ENCODE peak calls at places on chromosomes 7 and 10, in ten cellular contexts. One of them, this sample, is unnamed.

GRCh38 chr7:102044984-102045673 is 227.7 kb downstream of the CUX1 start:
- DNase-seq in NCI-H2107: peak
- DNase-seq in mesendoderm: no peak
- DNase-seq in coronary artery: no peak
- DNase-seq in fibroblast of the conjunctiva: peak
- DNase-seq in stomach: peak
- DNase-seq in RCC 7860: peak
- DNase-seq in fibroblast of the aortic adventitia: peak
- DNase-seq in activated CD4-positive, alpha-beta T cell treated with anti-CD3 and anti-CD28 coated beads, Interleukin-2, amount 10 ng/mL, durations not matched to agents 7 days and 5 days: no peak
- DNase-seq in AG08396: peak
- DNase-seq in this sample: peak

GRCh38 chr7:40200791-40201190 is 66.0 kb downstream of the SUGCT start:
- DNase-seq in NCI-H2107: no peak
- DNase-seq in mesendoderm: no peak
- DNase-seq in coronary artery: no peak
- DNase-seq in fibroblast of the conjunctiva: peak
- DNase-seq in stomach: no peak
- DNase-seq in RCC 7860: no peak
- DNase-seq in fibroblast of the aortic adventitia: peak
- DNase-seq in activated CD4-positive, alpha-beta T cell treated with anti-CD3 and anti-CD28 coated beads, Interleukin-2, amount 10 ng/mL, durations not matched to agents 7 days and 5 days: no peak
- DNase-seq in AG08396: peak
- DNase-seq in this sample: no peak

GRCh38 chr7:95435422-95435780 is 573 bp upstream of the PON2 start:
- DNase-seq in NCI-H2107: no peak
- DNase-seq in mesendoderm: no peak
- DNase-seq in coronary artery: no peak
- DNase-seq in fibroblast of the conjunctiva: no peak
- DNase-seq in stomach: no peak
- DNase-seq in RCC 7860: no peak
- DNase-seq in fibroblast of the aortic adventitia: no peak
- DNase-seq in activated CD4-positive, alpha-beta T cell treated with anti-CD3 and anti-CD28 coated beads, Interleukin-2, amount 10 ng/mL, durations not matched to agents 7 days and 5 days: no peak
- DNase-seq in AG08396: no peak
- DNase-seq in this sample: no peak

GRCh38 chr10:45660876-45661411 is 11.6 kb downstream of the ZFAND4 start:
- DNase-seq in NCI-H2107: no peak
- DNase-seq in mesendoderm: peak
- DNase-seq in coronary artery: no peak
- DNase-seq in fibroblast of the conjunctiva: no peak
- DNase-seq in stomach: no peak
- DNase-seq in RCC 7860: no peak
- DNase-seq in fibroblast of the aortic adventitia: no peak
- DNase-seq in activated CD4-positive, alpha-beta T cell treated with anti-CD3 and anti-CD28 coated beads, Interleukin-2, amount 10 ng/mL, durations not matched to agents 7 days and 5 days: no peak
- DNase-seq in AG08396: no peak
- DNase-seq in this sample: no peak

GRCh38 chr7:12458520-12459131 is 55.0 kb upstream of the VWDE start:
- DNase-seq in NCI-H2107: peak
- DNase-seq in mesendoderm: peak
- DNase-seq in coronary artery: no peak
- DNase-seq in fibroblast of the conjunctiva: peak
- DNase-seq in stomach: no peak
- DNase-seq in RCC 7860: peak
- DNase-seq in fibroblast of the aortic adventitia: peak
- DNase-seq in activated CD4-positive, alpha-beta T cell treated with anti-CD3 and anti-CD28 coated beads, Interleukin-2, amount 10 ng/mL, durations not matched to agents 7 days and 5 days: peak
- DNase-seq in AG08396: peak
- DNase-seq in this sample: peak

GRCh38 chr7:127988743-127989142 is 42.5 kb downstream of the LRRC4 start:
- DNase-seq in NCI-H2107: no peak
- DNase-seq in mesendoderm: no peak
- DNase-seq in coronary artery: no peak
- DNase-seq in fibroblast of the conjunctiva: no peak
- DNase-seq in stomach: no peak
- DNase-seq in RCC 7860: no peak
- DNase-seq in fibroblast of the aortic adventitia: no peak
- DNase-seq in activated CD4-positive, alpha-beta T cell treated with anti-CD3 and anti-CD28 coated beads, Interleukin-2, amount 10 ng/mL, durations not matched to agents 7 days and 5 days: no peak
- DNase-seq in AG08396: no peak
- DNase-seq in this sample: no peak

GRCh38 chr10:113539789-113540188 is 13.1 kb upstream of the HABP2 start:
- DNase-seq in NCI-H2107: no peak
- DNase-seq in mesendoderm: no peak
- DNase-seq in coronary artery: no peak
- DNase-seq in fibroblast of the conjunctiva: no peak
- DNase-seq in stomach: no peak
- DNase-seq in RCC 7860: peak
- DNase-seq in fibroblast of the aortic adventitia: peak
- DNase-seq in activated CD4-positive, alpha-beta T cell treated with anti-CD3 and anti-CD28 coated beads, Interleukin-2, amount 10 ng/mL, durations not matched to agents 7 days and 5 days: no peak
- DNase-seq in AG08396: peak
- DNase-seq in this sample: peak

GRCh38 chr10:101030492-101031127 is 319 bp downstream of the PDZD7 start:
- DNase-seq in NCI-H2107: no peak
- DNase-seq in mesendoderm: peak
- DNase-seq in coronary artery: no peak
- DNase-seq in fibroblast of the conjunctiva: no peak
- DNase-seq in stomach: no peak
- DNase-seq in RCC 7860: no peak
- DNase-seq in fibroblast of the aortic adventitia: no peak
- DNase-seq in activated CD4-positive, alpha-beta T cell treated with anti-CD3 and anti-CD28 coated beads, Interleukin-2, amount 10 ng/mL, durations not matched to agents 7 days and 5 days: no peak
- DNase-seq in AG08396: no peak
- DNase-seq in this sample: no peak

GRCh38 chr10:62011558-62011957 is 110.1 kb downstream of the ARID5B start:
- DNase-seq in NCI-H2107: no peak
- DNase-seq in mesendoderm: no peak
- DNase-seq in coronary artery: no peak
- DNase-seq in fibroblast of the conjunctiva: no peak
- DNase-seq in stomach: peak
- DNase-seq in RCC 7860: no peak
- DNase-seq in fibroblast of the aortic adventitia: no peak
- DNase-seq in activated CD4-positive, alpha-beta T cell treated with anti-CD3 and anti-CD28 coated beads, Interleukin-2, amount 10 ng/mL, durations not matched to agents 7 days and 5 days: no peak
- DNase-seq in AG08396: no peak
- DNase-seq in this sample: no peak

GRCh38 chr10:104122273-104123107 is 519 bp downstream of the SFR1 start:
- DNase-seq in NCI-H2107: no peak
- DNase-seq in mesendoderm: no peak
- DNase-seq in coronary artery: no peak
- DNase-seq in fibroblast of the conjunctiva: no peak
- DNase-seq in stomach: no peak
- DNase-seq in RCC 7860: no peak
- DNase-seq in fibroblast of the aortic adventitia: no peak
- DNase-seq in activated CD4-positive, alpha-beta T cell treated with anti-CD3 and anti-CD28 coated beads, Interleukin-2, amount 10 ng/mL, durations not matched to agents 7 days and 5 days: no peak
- DNase-seq in AG08396: peak
- DNase-seq in this sample: no peak

GRCh38 chr7:141979611-141980010 is 6.0 kb upstream of the TAS2R38 start:
- DNase-seq in NCI-H2107: no peak
- DNase-seq in mesendoderm: no peak
- DNase-seq in coronary artery: no peak
- DNase-seq in fibroblast of the conjunctiva: no peak
- DNase-seq in stomach: no peak
- DNase-seq in RCC 7860: no peak
- DNase-seq in fibroblast of the aortic adventitia: no peak
- DNase-seq in activated CD4-positive, alpha-beta T cell treated with anti-CD3 and anti-CD28 coated beads, Interleukin-2, amount 10 ng/mL, durations not matched to agents 7 days and 5 days: no peak
- DNase-seq in AG08396: no peak
- DNase-seq in this sample: no peak

GRCh38 chr10:119670717-119671116 is 19.5 kb downstream of the BAG3 start:
- DNase-seq in NCI-H2107: no peak
- DNase-seq in mesendoderm: no peak
- DNase-seq in coronary artery: no peak
- DNase-seq in fibroblast of the conjunctiva: no peak
- DNase-seq in stomach: no peak
- DNase-seq in RCC 7860: peak
- DNase-seq in fibroblast of the aortic adventitia: peak
- DNase-seq in activated CD4-positive, alpha-beta T cell treated with anti-CD3 and anti-CD28 coated beads, Interleukin-2, amount 10 ng/mL, durations not matched to agents 7 days and 5 days: no peak
- DNase-seq in AG08396: peak
- DNase-seq in this sample: no peak

GRCh38 chr7:28554791-28555471 is 142.6 kb downstream of the CREB5 start:
- DNase-seq in NCI-H2107: no peak
- DNase-seq in mesendoderm: no peak
- DNase-seq in coronary artery: no peak
- DNase-seq in fibroblast of the conjunctiva: no peak
- DNase-seq in stomach: no peak
- DNase-seq in RCC 7860: no peak
- DNase-seq in fibroblast of the aortic adventitia: no peak
- DNase-seq in activated CD4-positive, alpha-beta T cell treated with anti-CD3 and anti-CD28 coated beads, Interleukin-2, amount 10 ng/mL, durations not matched to agents 7 days and 5 days: no peak
- DNase-seq in AG08396: no peak
- DNase-seq in this sample: no peak

GRCh38 chr10:77308084-77308732 is 329.4 kb downstream of the KCNMA1 start:
- DNase-seq in NCI-H2107: no peak
- DNase-seq in mesendoderm: no peak
- DNase-seq in coronary artery: no peak
- DNase-seq in fibroblast of the conjunctiva: no peak
- DNase-seq in stomach: no peak
- DNase-seq in RCC 7860: no peak
- DNase-seq in fibroblast of the aortic adventitia: no peak
- DNase-seq in activated CD4-positive, alpha-beta T cell treated with anti-CD3 and anti-CD28 coated beads, Interleukin-2, amount 10 ng/mL, durations not matched to agents 7 days and 5 days: no peak
- DNase-seq in AG08396: no peak
- DNase-seq in this sample: no peak

GRCh38 chr10:31619410-31620095 is 300.5 kb downstream of the ZEB1 start:
- DNase-seq in NCI-H2107: no peak
- DNase-seq in mesendoderm: no peak
- DNase-seq in coronary artery: peak
- DNase-seq in fibroblast of the conjunctiva: no peak
- DNase-seq in stomach: no peak
- DNase-seq in RCC 7860: no peak
- DNase-seq in fibroblast of the aortic adventitia: no peak
- DNase-seq in activated CD4-positive, alpha-beta T cell treated with anti-CD3 and anti-CD28 coated beads, Interleukin-2, amount 10 ng/mL, durations not matched to agents 7 days and 5 days: no peak
- DNase-seq in AG08396: no peak
- DNase-seq in this sample: no peak

GRCh38 chr10:49600046-49600445 is 10.1 kb upstream of the SLC18A3 start:
- DNase-seq in NCI-H2107: no peak
- DNase-seq in mesendoderm: no peak
- DNase-seq in coronary artery: no peak
- DNase-seq in fibroblast of the conjunctiva: no peak
- DNase-seq in stomach: no peak
- DNase-seq in RCC 7860: no peak
- DNase-seq in fibroblast of the aortic adventitia: no peak
- DNase-seq in activated CD4-positive, alpha-beta T cell treated with anti-CD3 and anti-CD28 coated beads, Interleukin-2, amount 10 ng/mL, durations not matched to agents 7 days and 5 days: no peak
- DNase-seq in AG08396: peak
- DNase-seq in this sample: no peak

GRCh38 chr7:76403780-76404494 is 5.6 kb downstream of the SSC4D start:
- DNase-seq in NCI-H2107: no peak
- DNase-seq in mesendoderm: no peak
- DNase-seq in coronary artery: no peak
- DNase-seq in fibroblast of the conjunctiva: no peak
- DNase-seq in stomach: no peak
- DNase-seq in RCC 7860: no peak
- DNase-seq in fibroblast of the aortic adventitia: no peak
- DNase-seq in activated CD4-positive, alpha-beta T cell treated with anti-CD3 and anti-CD28 coated beads, Interleukin-2, amount 10 ng/mL, durations not matched to agents 7 days and 5 days: no peak
- DNase-seq in AG08396: no peak
- DNase-seq in this sample: no peak

GRCh38 chr10:97336446-97336845 is 1.9 kb upstream of the FRAT2 start:
- DNase-seq in NCI-H2107: no peak
- DNase-seq in mesendoderm: no peak
- DNase-seq in coronary artery: no peak
- DNase-seq in fibroblast of the conjunctiva: no peak
- DNase-seq in stomach: no peak
- DNase-seq in RCC 7860: no peak
- DNase-seq in fibroblast of the aortic adventitia: no peak
- DNase-seq in activated CD4-positive, alpha-beta T cell treated with anti-CD3 and anti-CD28 coated beads, Interleukin-2, amount 10 ng/mL, durations not matched to agents 7 days and 5 days: no peak
- DNase-seq in AG08396: no peak
- DNase-seq in this sample: no peak

GRCh38 chr10:46293832-46294640 is 7.2 kb downstream of the ANTXRL start:
- DNase-seq in NCI-H2107: no peak
- DNase-seq in mesendoderm: no peak
- DNase-seq in coronary artery: no peak
- DNase-seq in fibroblast of the conjunctiva: no peak
- DNase-seq in stomach: no peak
- DNase-seq in RCC 7860: no peak
- DNase-seq in fibroblast of the aortic adventitia: no peak
- DNase-seq in activated CD4-positive, alpha-beta T cell treated with anti-CD3 and anti-CD28 coated beads, Interleukin-2, amount 10 ng/mL, durations not matched to agents 7 days and 5 days: no peak
- DNase-seq in AG08396: no peak
- DNase-seq in this sample: no peak

GRCh38 chr10:24383681-24384106 is 174.8 kb downstream of the KIAA1217 start:
- DNase-seq in NCI-H2107: peak
- DNase-seq in mesendoderm: peak
- DNase-seq in coronary artery: peak
- DNase-seq in fibroblast of the conjunctiva: peak
- DNase-seq in stomach: peak
- DNase-seq in RCC 7860: peak
- DNase-seq in fibroblast of the aortic adventitia: peak
- DNase-seq in activated CD4-positive, alpha-beta T cell treated with anti-CD3 and anti-CD28 coated beads, Interleukin-2, amount 10 ng/mL, durations not matched to agents 7 days and 5 days: peak
- DNase-seq in AG08396: peak
- DNase-seq in this sample: peak

GRCh38 chr10:30980951-30981616 is 50.6 kb downstream of the ZNF438 start:
- DNase-seq in NCI-H2107: no peak
- DNase-seq in mesendoderm: no peak
- DNase-seq in coronary artery: no peak
- DNase-seq in fibroblast of the conjunctiva: no peak
- DNase-seq in stomach: peak
- DNase-seq in RCC 7860: no peak
- DNase-seq in fibroblast of the aortic adventitia: peak
- DNase-seq in activated CD4-positive, alpha-beta T cell treated with anti-CD3 and anti-CD28 coated beads, Interleukin-2, amount 10 ng/mL, durations not matched to agents 7 days and 5 days: no peak
- DNase-seq in AG08396: peak
- DNase-seq in this sample: peak

GRCh38 chr10:72097448-72098300 is 9.3 kb upstream of the SPOCK2 start:
- DNase-seq in NCI-H2107: no peak
- DNase-seq in mesendoderm: no peak
- DNase-seq in coronary artery: no peak
- DNase-seq in fibroblast of the conjunctiva: peak
- DNase-seq in stomach: peak
- DNase-seq in RCC 7860: peak
- DNase-seq in fibroblast of the aortic adventitia: peak
- DNase-seq in activated CD4-positive, alpha-beta T cell treated with anti-CD3 and anti-CD28 coated beads, Interleukin-2, amount 10 ng/mL, durations not matched to agents 7 days and 5 days: no peak
- DNase-seq in AG08396: peak
- DNase-seq in this sample: peak

GRCh38 chr7:121360564-121360963 is 31.8 kb downstream of the WNT16 start:
- DNase-seq in NCI-H2107: no peak
- DNase-seq in mesendoderm: peak
- DNase-seq in coronary artery: no peak
- DNase-seq in fibroblast of the conjunctiva: no peak
- DNase-seq in stomach: no peak
- DNase-seq in RCC 7860: no peak
- DNase-seq in fibroblast of the aortic adventitia: no peak
- DNase-seq in activated CD4-positive, alpha-beta T cell treated with anti-CD3 and anti-CD28 coated beads, Interleukin-2, amount 10 ng/mL, durations not matched to agents 7 days and 5 days: no peak
- DNase-seq in AG08396: no peak
- DNase-seq in this sample: no peak

GRCh38 chr10:3873728-3874461 is 88.9 kb upstream of the KLF6 start:
- DNase-seq in NCI-H2107: no peak
- DNase-seq in mesendoderm: peak
- DNase-seq in coronary artery: no peak
- DNase-seq in fibroblast of the conjunctiva: peak
- DNase-seq in stomach: no peak
- DNase-seq in RCC 7860: peak
- DNase-seq in fibroblast of the aortic adventitia: peak
- DNase-seq in activated CD4-positive, alpha-beta T cell treated with anti-CD3 and anti-CD28 coated beads, Interleukin-2, amount 10 ng/mL, durations not matched to agents 7 days and 5 days: peak
- DNase-seq in AG08396: no peak
- DNase-seq in this sample: no peak

GRCh38 chr7:22378199-22378961 is 21.4 kb upstream of the RAPGEF5 start:
- DNase-seq in NCI-H2107: no peak
- DNase-seq in mesendoderm: no peak
- DNase-seq in coronary artery: no peak
- DNase-seq in fibroblast of the conjunctiva: no peak
- DNase-seq in stomach: no peak
- DNase-seq in RCC 7860: no peak
- DNase-seq in fibroblast of the aortic adventitia: no peak
- DNase-seq in activated CD4-positive, alpha-beta T cell treated with anti-CD3 and anti-CD28 coated beads, Interleukin-2, amount 10 ng/mL, durations not matched to agents 7 days and 5 days: no peak
- DNase-seq in AG08396: no peak
- DNase-seq in this sample: no peak

GRCh38 chr10:36173364-36173763 is 531.3 kb upstream of the FZD8 start:
- DNase-seq in NCI-H2107: no peak
- DNase-seq in mesendoderm: no peak
- DNase-seq in coronary artery: no peak
- DNase-seq in fibroblast of the conjunctiva: no peak
- DNase-seq in stomach: no peak
- DNase-seq in RCC 7860: no peak
- DNase-seq in fibroblast of the aortic adventitia: peak
- DNase-seq in activated CD4-positive, alpha-beta T cell treated with anti-CD3 and anti-CD28 coated beads, Interleukin-2, amount 10 ng/mL, durations not matched to agents 7 days and 5 days: no peak
- DNase-seq in AG08396: no peak
- DNase-seq in this sample: peak

GRCh38 chr7:30985756-30986155 is 22.0 kb downstream of the GHRHR start:
- DNase-seq in NCI-H2107: no peak
- DNase-seq in mesendoderm: no peak
- DNase-seq in coronary artery: no peak
- DNase-seq in fibroblast of the conjunctiva: no peak
- DNase-seq in stomach: no peak
- DNase-seq in RCC 7860: no peak
- DNase-seq in fibroblast of the aortic adventitia: no peak
- DNase-seq in activated CD4-positive, alpha-beta T cell treated with anti-CD3 and anti-CD28 coated beads, Interleukin-2, amount 10 ng/mL, durations not matched to agents 7 days and 5 days: no peak
- DNase-seq in AG08396: no peak
- DNase-seq in this sample: no peak

GRCh38 chr7:14233026-14233897 is 243.8 kb upstream of the ETV1 start:
- DNase-seq in NCI-H2107: peak
- DNase-seq in mesendoderm: peak
- DNase-seq in coronary artery: no peak
- DNase-seq in fibroblast of the conjunctiva: no peak
- DNase-seq in stomach: no peak
- DNase-seq in RCC 7860: peak
- DNase-seq in fibroblast of the aortic adventitia: peak
- DNase-seq in activated CD4-positive, alpha-beta T cell treated with anti-CD3 and anti-CD28 coated beads, Interleukin-2, amount 10 ng/mL, durations not matched to agents 7 days and 5 days: no peak
- DNase-seq in AG08396: no peak
- DNase-seq in this sample: no peak